ENCODE peak calls at places on chromosomes 4 and X, in ten cellular contexts. J is mucosa of descending colon, K is mesenchymal stem cell, G is body of pancreas, N is fibroblast of lung, S is AG10803, Q is LNCaP clone FGC, R is transverse colon, B is fibroblast of mammary gland, O is mammary epithelial cell. V is an unnamed sample.

GRCh38 chr4:79852305-79852730 is 220.7 kb downstream of the ANTXR2 start:
- DNase-seq in J (peak), K (peak), G (no peak), N (peak), S (peak), Q (no peak), R (peak), B (peak), O (no peak), V (no peak)

GRCh38 chrX:47191331-47191730 is 2.3 kb upstream of the UBA1 start:
- DNase-seq in J (peak), K (peak), G (peak), N (no peak), S (no peak), Q (no peak), R (peak), B (peak), O (peak), V (peak)

GRCh38 chr4:145001635-145002034 is 96.4 kb downstream of the ANAPC10 start:
- DNase-seq in J (no peak), K (peak), G (no peak), N (peak), S (no peak), Q (no peak), R (no peak), B (no peak), O (no peak), V (no peak)

GRCh38 chr4:185811509-185812364 is at the start of gene SORBS2:
- DNase-seq in J (peak), K (peak), G (peak), N (peak), S (peak), Q (peak), R (peak), B (peak), O (peak), V (peak)

GRCh38 chr4:37802068-37802666 is 24.3 kb upstream of the PGM2 start:
- DNase-seq in J (peak), K (peak), G (peak), N (peak), S (peak), Q (peak), R (peak), B (peak), O (peak), V (peak)

GRCh38 chr4:129598582-129598981 is 502.6 kb downstream of the C4orf33 start:
- DNase-seq in J (no peak), K (no peak), G (no peak), N (no peak), S (no peak), Q (no peak), R (no peak), B (no peak), O (no peak), V (no peak)

GRCh38 chr4:99875073-99875472 is 19.2 kb downstream of the LAMTOR3 start:
- DNase-seq in J (no peak), K (no peak), G (no peak), N (no peak), S (peak), Q (peak), R (no peak), B (no peak), O (no peak), V (peak)

GRCh38 chr4:74283614-74284013 is 24.7 kb upstream of the EPGN start:
- DNase-seq in J (no peak), K (peak), G (no peak), N (peak), S (peak), Q (no peak), R (no peak), B (peak), O (peak), V (peak)

GRCh38 chr4:84582988-84583870 is at the start of gene CDS1:
- DNase-seq in J (peak), K (peak), G (peak), N (no peak), S (no peak), Q (peak), R (peak), B (no peak), O (peak), V (peak)

GRCh38 chr4:76755756-76756155 is 142.2 kb downstream of the SOWAHB start:
- DNase-seq in J (no peak), K (no peak), G (no peak), N (no peak), S (peak), Q (no peak), R (no peak), B (no peak), O (no peak), V (no peak)

GRCh38 chr4:881709-882108 is 50.4 kb downstream of the GAK start:
- DNase-seq in J (no peak), K (no peak), G (no peak), N (no peak), S (no peak), Q (no peak), R (no peak), B (no peak), O (no peak), V (no peak)

GRCh38 chr4:86184216-86184915 is 175.5 kb downstream of the MAPK10 start:
- DNase-seq in J (no peak), K (no peak), G (no peak), N (peak), S (peak), Q (no peak), R (no peak), B (peak), O (no peak), V (no peak)

GRCh38 chr4:58413849-58414248 is 1303.7 kb upstream of the IGFBP7 start:
- DNase-seq in J (no peak), K (no peak), G (no peak), N (no peak), S (no peak), Q (no peak), R (no peak), B (no peak), O (no peak), V (no peak)

GRCh38 chr4:93775551-93775950 is 53.0 kb upstream of the ATOH1 start:
- DNase-seq in J (no peak), K (no peak), G (no peak), N (no peak), S (no peak), Q (no peak), R (no peak), B (no peak), O (no peak), V (peak)

GRCh38 chr4:186887211-186887785 is 163.6 kb upstream of the FAT1 start:
- DNase-seq in J (no peak), K (peak), G (no peak), N (no peak), S (no peak), Q (no peak), R (no peak), B (no peak), O (peak), V (peak)

GRCh38 chr4:10495651-10496050 is 38.4 kb upstream of the ZNF518B start:
- DNase-seq in J (no peak), K (no peak), G (no peak), N (no peak), S (no peak), Q (no peak), R (no peak), B (no peak), O (no peak), V (no peak)

GRCh38 chrX:100413231-100413630 is 3.2 kb upstream of the PCDH19 start:
- DNase-seq in J (no peak), K (peak), G (peak), N (peak), S (peak), Q (peak), R (peak), B (peak), O (peak), V (peak)

GRCh38 chr4:10879411-10880110 is 195.0 kb upstream of the CLNK start:
- DNase-seq in J (no peak), K (peak), G (no peak), N (peak), S (no peak), Q (no peak), R (no peak), B (peak), O (peak), V (peak)

GRCh38 chr4:47942420-47942819 is 28.0 kb upstream of the NFXL1 start:
- DNase-seq in J (no peak), K (no peak), G (no peak), N (no peak), S (no peak), Q (no peak), R (no peak), B (no peak), O (no peak), V (no peak)

GRCh38 chrX:16869393-16870094 is 618 bp downstream of the RBBP7 start:
- DNase-seq in J (peak), K (peak), G (peak), N (no peak), S (peak), Q (no peak), R (peak), B (no peak), O (peak), V (peak)

GRCh38 chr4:184355111-184355604 is 119.2 kb downstream of the IRF2 start:
- DNase-seq in J (no peak), K (peak), G (peak), N (peak), S (peak), Q (no peak), R (no peak), B (peak), O (peak), V (peak)

GRCh38 chr4:6332042-6332668 is 62.5 kb downstream of the WFS1 start:
- DNase-seq in J (no peak), K (peak), G (no peak), N (peak), S (peak), Q (no peak), R (peak), B (peak), O (no peak), V (no peak)

GRCh38 chr4:54159543-54159942 is 59.6 kb downstream of the GSX2 start:
- DNase-seq in J (no peak), K (no peak), G (no peak), N (no peak), S (no peak), Q (no peak), R (no peak), B (no peak), O (no peak), V (no peak)

GRCh38 chr4:54167508-54167907 is 61.6 kb upstream of the PDGFRA start:
- DNase-seq in J (no peak), K (no peak), G (no peak), N (no peak), S (no peak), Q (no peak), R (no peak), B (no peak), O (no peak), V (no peak)

GRCh38 chr4:54165011-54165410 is 64.1 kb upstream of the PDGFRA start:
- DNase-seq in J (no peak), K (no peak), G (no peak), N (no peak), S (no peak), Q (no peak), R (no peak), B (no peak), O (no peak), V (no peak)

GRCh38 chr4:54169176-54169575 is 59.9 kb upstream of the PDGFRA start:
- DNase-seq in J (no peak), K (peak), G (no peak), N (no peak), S (peak), Q (no peak), R (no peak), B (peak), O (no peak), V (no peak)

DNA sequence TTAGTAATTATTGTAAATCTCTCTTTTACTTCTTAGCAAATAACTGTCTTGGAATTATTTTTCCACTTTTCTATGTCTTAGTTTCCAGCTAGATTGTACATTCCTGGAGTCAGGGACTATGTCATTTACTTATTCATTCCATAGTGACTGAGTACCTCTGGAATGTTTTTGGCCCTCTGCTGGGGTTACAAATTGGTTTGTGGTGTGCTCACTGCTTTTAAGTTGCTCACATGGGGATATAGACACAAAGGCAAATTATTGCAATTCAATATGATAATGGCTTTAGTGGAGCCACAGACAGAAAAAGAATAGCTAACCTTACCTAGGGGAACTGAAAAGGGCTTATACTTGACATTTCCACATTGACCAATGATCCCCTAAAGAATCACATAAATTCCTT is 63.7 kb upstream of the PDGFRA start:
- DNase-seq in J (no peak), K (peak), G (no peak), N (peak), S (peak), Q (no peak), R (no peak), B (peak), O (peak), V (peak)
- H3K4me3 ChIP-seq in J (no peak), K (no peak), G (no peak), N (no peak), S (no peak), Q (no peak), R (no peak), B (no peak), O (no peak), V (no peak)

GRCh38 chrX:140504371-140505324 is at the start of gene SOX3:
- DNase-seq in J (no peak), K (no peak), G (no peak), N (no peak), S (no peak), Q (no peak), R (no peak), B (no peak), O (no peak), V (no peak)
- H3K4me3 ChIP-seq in J (no peak), K (peak), G (no peak), N (no peak), S (peak), Q (no peak), R (no peak), B (no peak), O (no peak), V (no peak)

GRCh38 chr4:121156822-121157769 is 7.0 kb downstream of the TNIP3 start:
- DNase-seq in J (peak), K (peak), G (peak), N (peak), S (peak), Q (no peak), R (peak), B (peak), O (no peak), V (peak)
- H3K4me3 ChIP-seq in J (no peak), K (peak), G (no peak), N (peak), S (peak), Q (no peak), R (no peak), B (peak), O (no peak), V (peak)

GRCh38 chrX:71095033-71095432 is 618 bp upstream of the FOXO4 start:
- DNase-seq in J (no peak), K (no peak), G (no peak), N (no peak), S (no peak), Q (no peak), R (no peak), B (no peak), O (no peak), V (no peak)
- H3K4me3 ChIP-seq in J (no peak), K (no peak), G (no peak), N (peak), S (peak), Q (peak), R (no peak), B (peak), O (peak), V (peak)

GRCh38 chrX:48468693-48469691 is 1.1 kb downstream of the SLC38A5 start:
- DNase-seq in J (no peak), K (no peak), G (no peak), N (peak), S (no peak), Q (no peak), R (peak), B (no peak), O (no peak), V (no peak)

GRCh38 chrX:48468247-48468671 is 1.8 kb downstream of the SLC38A5 start:
- DNase-seq in J (peak), K (no peak), G (peak), N (no peak), S (no peak), Q (no peak), R (peak), B (no peak), O (no peak), V (peak)

GRCh38 chrX:48465336-48465933 is 4.6 kb downstream of the SLC38A5 start:
- DNase-seq in J (no peak), K (peak), G (peak), N (peak), S (peak), Q (no peak), R (no peak), B (peak), O (peak), V (peak)

GRCh38 chrX:48466696-48467095 is 3.4 kb downstream of the SLC38A5 start:
- DNase-seq in J (no peak), K (no peak), G (peak), N (no peak), S (no peak), Q (no peak), R (no peak), B (no peak), O (no peak), V (no peak)

GRCh38 chrX:48467331-48467761 is 2.7 kb downstream of the SLC38A5 start:
- DNase-seq in J (no peak), K (no peak), G (no peak), N (peak), S (no peak), Q (no peak), R (no peak), B (no peak), O (no peak), V (no peak)
- H3K4me3 ChIP-seq in J (no peak), K (no peak), G (peak), N (peak), S (peak), Q (no peak), R (no peak), B (peak), O (no peak), V (peak)

DNA sequence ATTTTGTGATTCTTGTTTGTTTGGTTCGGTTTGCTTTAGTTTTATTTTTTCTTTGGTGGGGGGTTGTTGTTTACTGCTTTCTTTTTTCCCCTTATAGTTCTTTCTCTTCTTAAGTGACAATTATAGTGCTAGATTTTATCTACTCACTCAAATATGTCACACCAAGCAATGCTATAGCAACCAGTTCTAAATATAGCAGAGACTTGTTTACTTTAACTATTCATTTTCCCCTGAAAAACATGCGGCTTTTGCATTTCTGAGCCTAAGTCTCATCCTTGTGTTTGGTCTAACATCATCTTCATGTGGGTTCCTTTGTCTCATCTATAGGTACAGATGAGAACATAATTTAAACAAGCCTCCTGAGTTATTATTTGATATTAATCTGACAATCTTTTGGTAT is 676.6 kb downstream of the FAT4 start:
- DNase-seq in J (no peak), K (peak), G (no peak), N (no peak), S (no peak), Q (no peak), R (no peak), B (no peak), O (no peak), V (no peak)
- H3K4me3 ChIP-seq in J (no peak), K (no peak), G (no peak), N (no peak), S (no peak), Q (no peak), R (no peak), B (no peak), O (no peak), V (no peak)

V was measured in epithelial cell of esophagus.